ENCODE peak calls at places on chromosomes 13 and 19, in five cellular contexts. B is erythroblast; P is GM03348; W is naive thymus-derived CD4-positive, alpha-beta T cell; F is T-helper 9 cell. Z is an unnamed sample.

GRCh38 chr19:12208221-12208620 is 45.3 kb downstream of the ZNF136 start:
- DNase-seq in B (no peak), P (no peak), W (no peak), F (no peak), Z (no peak)

GRCh38 chr19:43667524-43668405 is 2.2 kb downstream of the PLAUR start:
- DNase-seq in B (peak), P (no peak), W (no peak), F (no peak), Z (no peak)

GRCh38 chr13:97310809-97311436 is 88.8 kb downstream of the MBNL2 start:
- DNase-seq in B (no peak), P (no peak), W (no peak), F (no peak), Z (no peak)

GRCh38 chr19:52638601-52639000 is 446 bp upstream of the ZNF83 start:
- DNase-seq in B (no peak), P (peak), W (no peak), F (peak), Z (no peak)

GRCh38 chr13:48727252-48728011 is 73.7 kb downstream of the CYSLTR2 start:
- DNase-seq in B (no peak), P (no peak), W (no peak), F (no peak), Z (no peak)

GRCh38 chr19:35559281-35559659 is 4.2 kb downstream of the ATP4A start:
- DNase-seq in B (no peak), P (no peak), W (no peak), F (no peak), Z (no peak)

GRCh38 chr13:37889102-37889501 is 19.5 kb upstream of the TRPC4 start:
- DNase-seq in B (no peak), P (no peak), W (no peak), F (no peak), Z (no peak)

GRCh38 chr13:40231311-40231710 is 435.1 kb downstream of the FOXO1 start:
- DNase-seq in B (no peak), P (no peak), W (no peak), F (no peak), Z (no peak)

GRCh38 chr13:94602467-94602866 is 810 bp downstream of the GPR180 start:
- DNase-seq in B (no peak), P (no peak), W (no peak), F (no peak), Z (no peak)

GRCh38 chr13:43058318-43058674 is 34.9 kb downstream of the DNAJC15 start:
- DNase-seq in B (no peak), P (peak), W (no peak), F (no peak), Z (peak)

GRCh38 chr19:20167020-20167644 is at the start of gene ZNF486:
- DNase-seq in B (peak), P (peak), W (peak), F (peak), Z (peak)

GRCh38 chr13:95505265-95505664 is 47.3 kb upstream of the CLDN10 start:
- DNase-seq in B (no peak), P (no peak), W (no peak), F (no peak), Z (no peak)

GRCh38 chr19:8396563-8397203 is 6.5 kb downstream of the RAB11B start:
- DNase-seq in B (peak), P (peak), W (peak), F (peak), Z (peak)

GRCh38 chr13:50645092-50645491 is 198.4 kb downstream of the DLEU7 start:
- DNase-seq in B (no peak), P (peak), W (no peak), F (no peak), Z (no peak)

GRCh38 chr13:113724016-113724758 is 34.8 kb upstream of the TMEM255B start:
- DNase-seq in B (no peak), P (no peak), W (no peak), F (no peak), Z (no peak)

GRCh38 chr19:4338441-4339350 is at the start of gene STAP2:
- DNase-seq in B (peak), P (no peak), W (no peak), F (no peak), Z (no peak)

GRCh38 chr19:49570138-49570856 is 10.1 kb downstream of the NOSIP start:
- DNase-seq in B (peak), P (peak), W (peak), F (peak), Z (peak)

GRCh38 chr19:7705387-7706187 is 3.7 kb upstream of the FCER2 start:
- DNase-seq in B (no peak), P (no peak), W (peak), F (peak), Z (peak)

GRCh38 chr13:49693191-49693733 is 2.0 kb upstream of the EBPL start:
- DNase-seq in B (no peak), P (no peak), W (no peak), F (no peak), Z (no peak)

GRCh38 chr19:10209305-10209704 is 14.6 kb upstream of the DNMT1 start:
- DNase-seq in B (no peak), P (peak), W (no peak), F (no peak), Z (no peak)

GRCh38 chr19:16216744-16217670 is 19.3 kb downstream of the AP1M1 start:
- DNase-seq in B (no peak), P (no peak), W (peak), F (no peak), Z (peak)

GRCh38 chr13:68748038-68748437 is 1359.6 kb upstream of the ATXN8OS start:
- DNase-seq in B (no peak), P (no peak), W (no peak), F (no peak), Z (no peak)

GRCh38 chr19:45526143-45526542 is 18.9 kb downstream of the VASP start:
- DNase-seq in B (no peak), P (peak), W (no peak), F (no peak), Z (no peak)

GRCh38 chr19:33350538-33351309 is 22.8 kb upstream of the CEBPG start:
- DNase-seq in B (no peak), P (peak), W (no peak), F (no peak), Z (no peak)

GRCh38 chr13:113374511-113375175 is 10.7 kb upstream of the GRTP1 start:
- DNase-seq in B (no peak), P (no peak), W (no peak), F (no peak), Z (no peak)

GRCh38 chr13:110107568-110108347 is 199.2 kb downstream of the COL4A1 start:
- DNase-seq in B (no peak), P (no peak), W (no peak), F (no peak), Z (no peak)

GRCh38 chr13:107284168-107284567 is 716.2 kb upstream of the ARGLU1 start:
- DNase-seq in B (no peak), P (no peak), W (no peak), F (no peak), Z (no peak)